ENCODE peak calls at places on chromosomes 3 and 15, in eight cellular contexts. M, P, R, Y, F, D, Q and C are unnamed samples.

GRCh38 chr3:37765591-37766219 is 96.0 kb upstream of the CTDSPL start:
- DNase-seq in P (no peak), Y (no peak), F (no peak), D (no peak), R (no peak), M (no peak), Q (no peak), C (no peak)

GRCh38 chr3:30620402-30621360 is 14.3 kb downstream of the TGFBR2 start:
- DNase-seq in F (no peak), D (no peak), M (no peak), Q (no peak), Y (no peak), R (no peak), P (no peak), C (peak; percentile 81)

GRCh38 chr15:36632196-36632595 is 52.8 kb downstream of the CDIN1 start:
- DNase-seq in Q (no peak), F (no peak), R (peak; percentile 83), D (no peak), M (no peak), Y (peak; percentile 8), P (no peak), C (no peak)

GRCh38 chr3:45029661-45030060 is 3.6 kb downstream of the CLEC3B start:
- DNase-seq in Y (no peak), P (no peak), D (no peak), Q (no peak), M (no peak), F (no peak), R (no peak), C (no peak)

GRCh38 chr3:12947504-12948369 is 106.4 kb upstream of the RPL32 start:
- DNase-seq in R (peak; percentile 43), M (no peak), D (peak; percentile 15), Y (no peak), F (peak; percentile 52), Q (no peak), P (no peak), C (no peak)

GRCh38 chr3:22934973-22935372 is 268.2 kb upstream of the UBE2E2 start:
- DNase-seq in P (no peak), Y (no peak), R (peak; percentile 3), F (no peak), Q (no peak), M (no peak), D (no peak), C (no peak)

GRCh38 chr15:71261934-71262333 is 146.7 kb downstream of the THSD4 start:
- DNase-seq in R (no peak), Q (no peak), M (no peak), F (no peak), D (no peak), P (no peak), Y (peak; percentile 27), C (no peak)

GRCh38 chr3:83559082-83559481 is 1399.7 kb upstream of the CADM2 start:
- DNase-seq in Q (no peak), P (no peak), Y (no peak), D (no peak), M (no peak), R (no peak), F (no peak), C (no peak)

GRCh38 chr15:40930430-40931299 is 1.5 kb downstream of the DLL4 start:
- DNase-seq in Q (peak; percentile 80), P (no peak), F (peak; percentile 59), R (peak; percentile 42), D (peak; percentile 47), M (peak; percentile 84), Y (no peak), C (peak; percentile 66)
- TF ChIP-seq CTCF in Q (peak; percentile 55), P (peak; percentile 46), F (peak; percentile 26), R (peak; percentile 78), D (peak; percentile 85), M (peak; percentile 93), Y (peak; percentile 60), C (peak; percentile 78)

DNA sequence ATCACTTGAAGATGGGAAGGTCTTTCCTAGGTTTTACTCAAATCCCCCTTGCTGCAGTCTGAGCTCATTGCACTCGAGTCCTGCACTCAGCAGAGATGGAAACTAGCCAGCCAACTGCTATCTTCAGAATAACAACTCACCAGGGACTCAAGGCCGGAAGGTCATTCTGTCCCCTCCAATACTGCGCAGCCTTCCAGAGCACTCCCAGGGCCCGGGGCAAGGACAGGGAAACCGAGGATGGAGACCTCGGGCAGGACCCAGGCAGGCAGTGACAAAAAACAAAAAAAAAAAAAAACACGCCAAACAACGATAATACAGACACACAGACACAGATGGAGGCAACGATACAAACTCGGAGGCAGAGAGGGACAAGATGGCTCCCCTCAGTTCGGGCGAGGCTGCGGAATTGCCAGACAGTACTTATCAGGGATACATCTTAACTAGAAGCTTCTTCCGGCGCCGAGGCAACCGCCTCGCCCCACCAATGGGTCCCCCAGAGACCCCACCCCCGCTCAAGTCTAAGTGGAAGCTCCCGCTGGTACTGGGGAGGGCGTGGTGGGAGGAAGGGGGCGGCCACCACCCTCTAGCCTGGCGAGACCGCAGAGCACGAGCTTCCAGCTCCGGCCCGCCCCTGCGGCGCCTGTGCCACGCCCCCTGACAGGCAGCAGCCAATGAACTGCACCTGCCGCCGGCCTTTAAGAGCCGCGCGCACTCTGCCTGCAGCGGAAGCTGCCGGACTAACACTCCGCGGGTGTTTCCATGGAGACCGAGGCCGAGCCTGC is 7.0 kb upstream of the MAP1A start:
- DNase-seq in R (peak; percentile 96), F (peak; percentile 98), D (peak; percentile 97), M (peak; percentile 97), Y (peak; percentile 93), Q (peak; percentile 99), P (peak; percentile 99), C (peak; percentile 97)
- TF ChIP-seq CTCF in R (peak; percentile 13), F (no peak), D (peak; percentile 20), M (no peak), Y (peak; percentile 38), Q (peak; percentile 63), P (peak; percentile 56), C (peak; percentile 34)

GRCh38 chr15:31236184-31237041 is 90.2 kb upstream of the KLF13 start:
- DNase-seq in Y (peak; percentile 88), Q (peak; percentile 82), M (no peak), F (peak; percentile 74), P (no peak), R (peak; percentile 63), D (peak; percentile 64), C (no peak)
- TF ChIP-seq CTCF in Y (no peak), Q (peak; percentile 5), M (no peak), F (no peak), P (no peak), R (peak; percentile 23), D (peak; percentile 11), C (no peak)

DNA sequence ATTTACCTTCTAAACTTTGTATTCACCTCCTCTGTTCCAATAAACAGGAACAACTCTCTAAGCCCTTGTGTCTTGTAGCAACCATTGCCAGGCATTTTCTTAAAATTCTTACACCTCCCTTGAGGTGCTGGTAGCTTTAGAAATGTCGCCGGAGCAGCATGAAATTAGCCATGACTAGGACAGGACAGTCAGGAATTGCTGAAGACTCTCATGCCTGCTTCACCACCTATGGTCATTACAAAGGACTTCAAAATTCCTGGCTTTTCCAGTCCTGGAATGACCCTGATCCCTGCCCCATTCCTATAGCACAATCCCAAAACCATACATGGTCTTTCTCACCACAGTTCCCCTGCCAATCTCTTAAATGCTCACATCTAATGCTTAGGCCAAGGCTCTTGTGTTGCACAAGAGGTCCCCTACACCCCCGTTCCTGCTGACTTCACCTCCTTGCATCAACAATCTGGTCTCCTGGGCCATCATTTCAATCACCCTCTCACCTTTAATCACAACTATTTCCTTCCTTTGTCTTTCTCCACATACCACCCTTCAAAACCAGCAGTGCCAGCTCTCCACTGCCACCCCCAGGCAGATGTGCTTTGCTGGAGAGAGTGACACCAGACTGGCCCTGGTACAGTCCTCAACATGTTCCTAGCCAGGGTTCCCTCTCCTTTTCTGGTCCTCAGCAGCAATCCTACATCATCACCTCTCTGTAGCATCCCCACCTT is 113.2 kb upstream of the TJP1 start:
- DNase-seq in M (no peak), D (no peak), Y (no peak), F (no peak), Q (no peak), R (no peak), P (no peak), C (no peak)
- TF ChIP-seq CTCF in M (no peak), D (peak; percentile 51), Y (peak; percentile 39), F (no peak), Q (peak; percentile 42), R (peak; percentile 30), P (no peak), C (no peak)

GRCh38 chr3:69107841-69108240 is 14.6 kb downstream of the LMOD3 start:
- DNase-seq in P (no peak), D (no peak), M (no peak), R (no peak), Y (no peak), F (no peak), Q (no peak), C (no peak)
- TF ChIP-seq CTCF in P (no peak), D (no peak), M (no peak), R (no peak), Y (no peak), F (no peak), Q (no peak), C (no peak)

GRCh38 chr3:76369170-76369569 is 583.8 kb upstream of the ZNF717 start:
- DNase-seq in Q (no peak), P (no peak), Y (no peak), D (no peak), F (no peak), R (no peak), M (no peak), C (no peak)
- TF ChIP-seq CTCF in Q (peak; percentile 19), P (peak; percentile 41), Y (peak; percentile 46), D (peak; percentile 12), F (no peak), R (peak; percentile 16), M (peak; percentile 38), C (no peak)

DNA sequence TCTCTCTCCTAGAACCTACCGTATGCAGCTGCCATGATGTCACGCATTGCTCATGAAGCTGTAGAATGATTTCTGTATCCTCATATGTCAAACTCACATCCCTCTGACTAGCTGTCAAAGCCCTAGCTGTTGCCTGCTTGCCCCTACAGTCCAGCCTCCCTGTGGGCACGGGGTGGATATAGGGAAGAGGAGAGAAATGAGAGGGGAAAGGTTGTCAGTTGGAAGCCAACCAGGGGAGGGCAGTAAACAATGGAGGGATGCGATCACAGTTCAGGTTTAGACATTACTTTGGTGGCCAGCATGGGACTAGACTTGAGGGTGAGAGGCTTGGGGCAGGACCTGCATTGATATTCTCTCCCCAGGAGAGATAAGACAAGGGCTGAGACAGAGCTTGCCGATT is 1.7 kb upstream of the HDGFL3 start:
- DNase-seq in Q (no peak), D (peak; percentile 2), M (no peak), F (no peak), P (no peak), Y (no peak), R (no peak), C (no peak)
- TF ChIP-seq CTCF in Q (no peak), D (no peak), M (no peak), F (no peak), P (no peak), Y (no peak), R (no peak), C (no peak)